ENCODE peak calls at places on chromosomes 12 and 14, in nine cellular contexts. S, Z, B, T, C, F, W, A and N are unnamed samples.

GRCh38 chr14:37903561-37904191 is 304.0 kb upstream of the SSTR1 start:
- DNase-seq in S (peak), Z (peak), B (peak), T (peak), C (peak), F (peak), W (no peak), A (no peak), N (no peak)

GRCh38 chr12:278046-278445 is 15.4 kb upstream of the SLC6A13 start:
- DNase-seq in S (no peak), Z (no peak), B (no peak), T (no peak), C (no peak), F (no peak), W (no peak), A (no peak), N (no peak)

GRCh38 chr14:75934998-75935628 is 46.7 kb downstream of the TGFB3 start:
- DNase-seq in S (no peak), Z (no peak), B (no peak), T (no peak), C (no peak), F (no peak), W (no peak), A (no peak), N (no peak)

GRCh38 chr12:54616933-54617535 is 17.7 kb downstream of the LACRT start:
- DNase-seq in S (no peak), Z (no peak), B (no peak), T (no peak), C (no peak), F (no peak), W (no peak), A (no peak), N (no peak)

GRCh38 chr12:23921099-23921846 is 28.2 kb downstream of the SOX5 start:
- DNase-seq in S (no peak), Z (no peak), B (no peak), T (no peak), C (no peak), F (no peak), W (no peak), A (no peak), N (no peak)

GRCh38 chr12:71195338-71195896 is 37.6 kb upstream of the TSPAN8 start:
- DNase-seq in S (no peak), Z (no peak), B (no peak), T (no peak), C (no peak), F (no peak), W (no peak), A (no peak), N (no peak)

GRCh38 chr12:46693518-46693917 is 132.3 kb downstream of the SLC38A4 start:
- DNase-seq in S (no peak), Z (no peak), B (no peak), T (no peak), C (no peak), F (no peak), W (no peak), A (no peak), N (no peak)

GRCh38 chr14:64232095-64232830 is 61.9 kb downstream of the ESR2 start:
- DNase-seq in S (peak), Z (peak), B (no peak), T (no peak), C (peak), F (peak), W (no peak), A (no peak), N (peak)

GRCh38 chr12:98669751-98670150 is 24.7 kb downstream of the APAF1 start:
- DNase-seq in S (no peak), Z (no peak), B (no peak), T (no peak), C (no peak), F (no peak), W (no peak), A (no peak), N (no peak)

GRCh38 chr12:52130695-52131094 is 51.2 kb downstream of the SMIM41 start:
- DNase-seq in S (no peak), Z (no peak), B (no peak), T (peak), C (no peak), F (no peak), W (no peak), A (no peak), N (no peak)

GRCh38 chr12:107684029-107684790 is 1.4 kb upstream of the PWP1 start:
- DNase-seq in S (no peak), Z (no peak), B (no peak), T (peak), C (peak), F (no peak), W (no peak), A (no peak), N (no peak)

GRCh38 chr12:18250313-18250916 is 10.9 kb upstream of the PIK3C2G start:
- DNase-seq in S (peak), Z (peak), B (no peak), T (peak), C (peak), F (no peak), W (peak), A (no peak), N (no peak)

GRCh38 chr12:30501718-30502117 is 194.0 kb downstream of the IPO8 start:
- DNase-seq in S (no peak), Z (no peak), B (no peak), T (no peak), C (no peak), F (no peak), W (no peak), A (no peak), N (no peak)

GRCh38 chr14:20455355-20456300 is 602 bp downstream of the APEX1 start:
- DNase-seq in S (no peak), Z (peak), B (no peak), T (peak), C (peak), F (no peak), W (no peak), A (no peak), N (no peak)

GRCh38 chr14:96227428-96227827 is 22.8 kb downstream of the BDKRB2 start:
- DNase-seq in S (no peak), Z (no peak), B (no peak), T (no peak), C (no peak), F (no peak), W (no peak), A (no peak), N (no peak)

GRCh38 chr12:109443794-109444193 is 33.3 kb downstream of the KCTD10 start:
- DNase-seq in S (no peak), Z (no peak), B (no peak), T (peak), C (peak), F (no peak), W (no peak), A (no peak), N (no peak)

GRCh38 chr14:33916663-33917565 is 34.0 kb downstream of the EGLN3 start:
- DNase-seq in S (no peak), Z (peak), B (no peak), T (no peak), C (no peak), F (no peak), W (no peak), A (no peak), N (no peak)

GRCh38 chr14:54126947-54127346 is 170.3 kb upstream of the BMP4 start:
- DNase-seq in S (no peak), Z (no peak), B (no peak), T (no peak), C (no peak), F (no peak), W (no peak), A (no peak), N (no peak)

GRCh38 chr12:6903712-6904111 is 910 bp upstream of the LRRC23 start:
- DNase-seq in S (no peak), Z (no peak), B (no peak), T (no peak), C (no peak), F (no peak), W (no peak), A (no peak), N (no peak)

GRCh38 chr14:36556811-36557433 is 25.5 kb downstream of the NKX2-8 start:
- DNase-seq in S (peak), Z (peak), B (no peak), T (no peak), C (peak), F (peak), W (no peak), A (no peak), N (no peak)

GRCh38 chr12:48017921-48018617 is 13.8 kb upstream of the COL2A1 start:
- DNase-seq in S (no peak), Z (no peak), B (no peak), T (no peak), C (no peak), F (no peak), W (no peak), A (no peak), N (no peak)

GRCh38 chr12:48859607-48860006 is 6.1 kb downstream of the RND1 start:
- DNase-seq in S (no peak), Z (no peak), B (no peak), T (no peak), C (no peak), F (no peak), W (no peak), A (no peak), N (no peak)

GRCh38 chr12:6647083-6647604 is at the start of gene ACRBP:
- DNase-seq in S (no peak), Z (peak), B (no peak), T (no peak), C (peak), F (peak), W (peak), A (peak), N (peak)

GRCh38 chr12:70982286-70982685 is 61.7 kb upstream of the PTPRR start:
- DNase-seq in S (no peak), Z (no peak), B (no peak), T (no peak), C (no peak), F (no peak), W (no peak), A (no peak), N (no peak)